ENCODE peak calls at places on chromosome 1, in nine cellular contexts. C is kidney, K is thoracic aorta, B is GM13977, L is adrenal gland, P is sigmoid colon, F is cardiac muscle cell, M is IMR-90, N is hepatocyte. O is an unnamed sample.

GRCh38 chr1:245129811-245130210 is 25.0 kb upstream of the KIF26B start:
- DNase-seq in C (no peak), K (no peak), B (no peak), L (no peak), P (no peak), F (peak; percentile 63), M (peak; percentile 8), N (no peak), O (no peak)

GRCh38 chr1:226973898-226974543 is 33.9 kb downstream of the COQ8A start:
- DNase-seq in C (peak; percentile 76), K (peak; percentile 40), B (no peak), L (peak; percentile 78), P (peak; percentile 91), F (peak; percentile 81), M (peak; percentile 24), N (peak; percentile 47), O (no peak)

GRCh38 chr1:109112056-109112651 is 1.8 kb upstream of the ELAPOR1 start:
- DNase-seq in C (no peak), K (no peak), B (no peak), L (no peak), P (no peak), F (peak; percentile 49), M (peak; percentile 41), N (no peak), O (no peak)

GRCh38 chr1:47252795-47253194 is 20.8 kb upstream of the TAL1 start:
- DNase-seq in C (no peak), K (no peak), B (no peak), L (no peak), P (no peak), F (no peak), M (no peak), N (no peak), O (no peak)

GRCh38 chr1:150922519-150922975 is 3.6 kb upstream of the SETDB1 start:
- DNase-seq in C (no peak), K (peak; percentile 23), B (peak; percentile 81), L (peak; percentile 85), P (peak; percentile 84), F (peak; percentile 86), M (peak; percentile 93), N (peak; percentile 88), O (no peak)

GRCh38 chr1:64601207-64601606 is 131.3 kb downstream of the CACHD1 start:
- DNase-seq in C (no peak), K (no peak), B (no peak), L (no peak), P (no peak), F (no peak), M (no peak), N (no peak), O (no peak)

GRCh38 chr1:2210786-2211185 is 16.2 kb upstream of the FAAP20 start:
- DNase-seq in C (peak; percentile 76), K (no peak), B (no peak), L (no peak), P (peak; percentile 70), F (no peak), M (no peak), N (no peak), O (no peak)

GRCh38 chr1:7187121-7187510 is 401.9 kb downstream of the CAMTA1 start:
- DNase-seq in C (no peak), K (no peak), B (no peak), L (no peak), P (no peak), F (no peak), M (no peak), N (no peak), O (no peak)

GRCh38 chr1:9689011-9689706 is 37.6 kb downstream of the PIK3CD start:
- DNase-seq in C (peak; percentile 95), K (peak; percentile 37), B (peak; percentile 94), L (peak; percentile 83), P (peak; percentile 89), F (peak; percentile 81), M (peak; percentile 52), N (peak; percentile 90), O (peak; percentile 86)

GRCh38 chr1:178098262-178098661 is 4.4 kb downstream of the RASAL2 start:
- DNase-seq in C (no peak), K (no peak), B (no peak), L (no peak), P (no peak), F (peak; percentile 53), M (peak; percentile 25), N (no peak), O (no peak)

GRCh38 chr1:38527373-38527966 is 332.1 kb downstream of the RRAGC start:
- DNase-seq in C (no peak), K (no peak), B (peak; percentile 77), L (no peak), P (no peak), F (no peak), M (no peak), N (peak; percentile 31), O (no peak)

GRCh38 chr1:168774241-168774640 is 45.2 kb upstream of the DPT start:
- DNase-seq in C (no peak), K (no peak), B (no peak), L (no peak), P (peak; percentile 84), F (peak; percentile 77), M (no peak), N (peak; percentile 31), O (no peak)

GRCh38 chr1:167127661-167128060 is 33.8 kb downstream of the STYXL2 start:
- DNase-seq in C (no peak), K (no peak), B (no peak), L (no peak), P (no peak), F (no peak), M (no peak), N (no peak), O (no peak)
- TF ChIP-seq CTCF in C (no peak), K (no peak), B (no peak), L (no peak), P (no peak), F (no peak), M (no peak), N (no peak), O (no peak)

DNA sequence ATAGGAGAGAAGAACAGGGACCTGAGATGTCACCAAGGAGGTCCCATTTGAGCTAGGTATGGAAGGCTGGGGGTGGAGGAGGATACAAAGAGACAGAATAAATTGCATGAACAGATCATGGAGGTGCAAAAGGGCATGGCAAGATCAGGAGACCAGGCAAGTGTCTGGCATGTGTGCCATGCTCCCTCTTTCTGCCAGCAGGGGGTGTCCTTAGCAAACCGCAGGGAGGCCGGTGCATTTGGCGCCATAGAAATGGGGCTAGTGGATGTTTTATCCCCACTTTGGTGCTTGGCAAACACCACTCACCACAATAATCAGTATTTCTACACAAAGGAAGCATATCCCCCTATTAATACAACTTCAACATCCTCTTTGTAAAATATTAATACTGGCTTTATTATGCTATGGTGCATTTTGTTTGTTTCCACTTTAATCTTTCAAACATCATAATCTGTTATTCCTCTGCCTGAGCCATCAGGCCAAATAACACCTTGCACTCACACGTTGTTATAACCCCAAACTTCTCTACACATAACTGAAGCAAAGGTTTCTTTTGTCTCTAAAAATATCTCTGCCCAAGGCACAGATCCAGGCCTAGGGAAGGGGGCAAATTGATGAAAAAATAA is 25.9 kb downstream of the S100A6 start:
- DNase-seq in C (no peak), K (no peak), B (peak; percentile 68), L (peak; percentile 61), P (no peak), F (no peak), M (no peak), N (peak; percentile 44), O (no peak)
- TF ChIP-seq CTCF in C (peak; percentile 40), K (peak; percentile 42), B (peak; percentile 69), L (peak; percentile 51), P (peak; percentile 42), F (peak; percentile 59), M (peak; percentile 65), N (peak; percentile 41), O (peak; percentile 66)

GRCh38 chr1:17433261-17433660 is 6.2 kb downstream of the RCC2 start:
- DNase-seq in C (peak; percentile 48), K (no peak), B (no peak), L (no peak), P (no peak), F (no peak), M (no peak), N (no peak), O (no peak)
- TF ChIP-seq CTCF in C (no peak), K (no peak), B (no peak), L (no peak), P (no peak), F (no peak), M (no peak), N (no peak), O (no peak)

GRCh38 chr1:80656011-80656627 is 1144.6 kb upstream of the ADGRL2 start:
- DNase-seq in C (no peak), K (no peak), B (peak; percentile 11), L (no peak), P (no peak), F (no peak), M (no peak), N (peak; percentile 71), O (no peak)
- TF ChIP-seq CTCF in C (peak; percentile 42), K (no peak), B (peak; percentile 27), L (no peak), P (no peak), F (no peak), M (no peak), N (peak; percentile 45), O (peak; percentile 25)